ENCODE peak calls at places on chromosomes 13 and 19, in eight cellular contexts. S, Y, K, A, D, U, T and E are unnamed samples.

GRCh38 chr13:40472427-40473220 is 193.8 kb downstream of the FOXO1 start:
- DNase-seq in S (no peak), Y (no peak), K (no peak), A (no peak), D (no peak), U (no peak), T (no peak), E (no peak)

GRCh38 chr13:72230131-72230530 is 363.1 kb upstream of the DACH1 start:
- DNase-seq in S (no peak), Y (no peak), K (no peak), A (no peak), D (no peak), U (no peak), T (peak; percentile 45), E (no peak)

GRCh38 chr19:1767464-1767933 is 14.2 kb downstream of the ONECUT3 start:
- DNase-seq in S (peak; percentile 62), Y (no peak), K (no peak), A (no peak), D (peak; percentile 37), U (peak; percentile 22), T (no peak), E (peak; percentile 49)

GRCh38 chr13:49253310-49253709 is 5.6 kb downstream of the CDADC1 start:
- DNase-seq in S (no peak), Y (no peak), K (no peak), A (no peak), D (no peak), U (no peak), T (no peak), E (no peak)

GRCh38 chr13:29589234-29589633 is 6.3 kb downstream of the SLC7A1 start:
- DNase-seq in S (no peak), Y (no peak), K (no peak), A (no peak), D (peak; percentile 70), U (no peak), T (peak; percentile 66), E (no peak)

GRCh38 chr19:8663920-8664670 is 33.7 kb downstream of the NFILZ start:
- DNase-seq in S (peak; percentile 51), Y (no peak), K (no peak), A (no peak), D (no peak), U (no peak), T (no peak), E (no peak)

GRCh38 chr13:39263033-39263432 is 224.8 kb downstream of the NHLRC3 start:
- DNase-seq in S (peak; percentile 44), Y (peak; percentile 43), K (peak; percentile 52), A (peak; percentile 59), D (peak; percentile 49), U (no peak), T (peak; percentile 37), E (peak; percentile 9)

GRCh38 chr13:98289339-98289935 is 112.4 kb upstream of the RNF113B start:
- DNase-seq in S (no peak), Y (no peak), K (no peak), A (no peak), D (no peak), U (no peak), T (no peak), E (no peak)

GRCh38 chr13:23851106-23851505 is 38.1 kb downstream of the MIPEP start:
- DNase-seq in S (no peak), Y (no peak), K (peak; percentile 64), A (no peak), D (peak; percentile 26), U (no peak), T (no peak), E (no peak)

GRCh38 chr13:25059166-25059565 is 36.8 kb upstream of the PABPC3 start:
- DNase-seq in S (no peak), Y (no peak), K (no peak), A (no peak), D (no peak), U (no peak), T (no peak), E (no peak)

GRCh38 chr13:29532821-29533220 is 62.7 kb downstream of the SLC7A1 start:
- DNase-seq in S (no peak), Y (no peak), K (no peak), A (no peak), D (peak; percentile 32), U (no peak), T (no peak), E (no peak)

GRCh38 chr19:35433448-35433847 is 14.6 kb upstream of the FFAR2 start:
- DNase-seq in S (no peak), Y (no peak), K (no peak), A (no peak), D (no peak), U (no peak), T (no peak), E (no peak)

GRCh38 chr19:35439921-35440320 is 8.1 kb upstream of the FFAR2 start:
- DNase-seq in S (no peak), Y (no peak), K (no peak), A (peak; percentile 69), D (no peak), U (no peak), T (no peak), E (no peak)

GRCh38 chr19:35438527-35438926 is 9.5 kb upstream of the FFAR2 start:
- DNase-seq in S (no peak), Y (no peak), K (peak; percentile 27), A (no peak), D (no peak), U (no peak), T (peak; percentile 11), E (no peak)

GRCh38 chr19:35436477-35437141 is 11.4 kb upstream of the FFAR2 start:
- DNase-seq in S (no peak), Y (no peak), K (peak; percentile 72), A (peak; percentile 62), D (peak; percentile 39), U (no peak), T (peak; percentile 90), E (no peak)

DNA sequence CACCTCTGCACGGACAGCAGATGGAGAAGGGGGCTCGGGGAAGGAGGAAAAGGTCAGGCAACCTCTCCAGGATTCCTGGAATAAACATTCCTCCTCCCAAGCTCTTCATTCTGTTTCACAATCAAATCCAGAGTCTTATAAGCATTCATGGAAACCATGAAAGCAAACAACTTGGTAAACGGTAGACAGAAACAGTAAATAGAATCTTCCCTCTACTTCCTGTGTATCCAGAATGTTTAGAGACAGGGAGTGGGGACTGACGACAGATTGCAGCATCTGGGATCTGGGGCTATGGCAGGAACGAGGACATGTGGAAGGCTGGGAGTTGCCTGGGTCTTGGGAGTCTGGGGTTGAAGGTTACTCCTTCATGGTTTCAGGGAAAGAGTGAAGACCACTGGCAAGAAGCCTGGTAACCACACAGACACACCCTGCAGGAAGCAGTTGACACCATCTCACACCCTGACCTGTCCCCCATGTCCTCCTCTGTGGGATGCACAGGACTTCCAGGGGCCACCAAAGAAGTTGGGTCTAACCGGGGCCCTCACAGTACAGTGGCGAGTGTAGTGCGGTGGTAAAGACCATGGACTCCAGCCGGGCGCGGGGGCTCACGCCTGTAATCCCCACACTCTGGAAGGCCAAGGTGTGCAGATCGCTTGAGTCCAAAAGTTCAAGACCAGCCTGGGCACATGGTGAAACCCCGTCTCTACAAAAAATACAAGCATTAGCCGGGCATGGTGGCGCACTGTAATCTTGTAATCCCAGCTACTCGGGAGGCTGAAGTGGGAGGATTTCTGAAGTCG is 10.7 kb upstream of the FFAR2 start:
- DNase-seq in S (no peak), Y (no peak), K (peak; percentile 35), A (peak; percentile 59), D (no peak), U (no peak), T (no peak), E (no peak)
- H3K4me3 ChIP-seq in S (no peak overlapping the region), Y (no peak overlapping the region), K (no peak overlapping the region), A (no peak overlapping the region), D (no peak overlapping the region), U (no peak overlapping the region), T (no peak overlapping the region), E (no peak overlapping the region)

DNA sequence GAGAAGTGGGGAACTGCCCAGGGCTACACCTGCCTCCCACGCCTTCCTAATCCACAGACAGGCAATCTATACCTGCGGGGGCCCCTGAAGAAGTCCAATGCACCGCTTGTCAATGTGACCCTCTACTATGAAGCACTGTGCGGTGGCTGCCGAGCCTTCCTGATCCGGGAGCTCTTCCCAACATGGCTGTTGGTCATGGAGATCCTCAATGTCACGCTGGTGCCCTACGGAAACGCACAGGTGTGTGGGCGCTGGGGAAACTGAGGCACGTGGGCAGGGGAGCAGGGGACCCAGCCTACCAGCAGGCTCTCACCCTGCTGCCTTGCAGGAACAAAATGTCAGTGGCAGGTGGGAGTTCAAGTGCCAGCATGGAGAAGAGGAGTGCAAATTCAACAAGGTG is 1.4 kb downstream of the IFI30 start:
- DNase-seq in S (no peak), Y (no peak), K (no peak), A (no peak), D (no peak), U (no peak), T (no peak), E (no peak)
- H3K4me3 ChIP-seq in S (peak overlapping the region; percentile 88), Y (peak overlapping the region; percentile 13), K (no peak overlapping the region), A (no peak overlapping the region), D (no peak overlapping the region), U (no peak overlapping the region), T (no peak overlapping the region), E (no peak overlapping the region)

DNA sequence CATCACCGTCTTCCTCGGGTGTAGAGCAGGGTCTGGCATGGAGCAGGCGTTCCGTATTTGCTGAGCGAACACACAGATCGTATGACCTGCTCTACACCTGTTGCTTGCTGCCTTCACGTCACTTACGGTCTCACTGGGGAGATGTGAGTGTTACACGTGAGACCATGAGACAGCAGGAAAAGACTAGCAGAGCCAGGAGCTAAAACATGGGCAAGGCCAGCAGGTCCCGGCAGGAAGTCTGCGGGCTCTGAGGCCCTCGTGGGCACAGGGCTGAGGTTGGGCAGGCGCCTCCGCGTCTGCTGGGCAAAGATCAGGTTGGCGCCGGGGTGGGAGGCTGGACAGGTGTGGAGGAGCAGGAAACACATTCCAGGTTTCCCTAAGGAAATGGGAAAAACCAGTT is 19.7 kb upstream of the GTF3A start:
- DNase-seq in S (no peak), Y (no peak), K (no peak), A (peak; percentile 87), D (no peak), U (no peak), T (no peak), E (no peak)
- H3K4me3 ChIP-seq in S (no peak overlapping the region), Y (no peak overlapping the region), K (no peak overlapping the region), A (no peak overlapping the region), D (no peak overlapping the region), U (no peak overlapping the region), T (no peak overlapping the region), E (no peak overlapping the region)

GRCh38 chr19:28736528-28736927 is 476.4 kb downstream of the UQCRFS1 start:
- DNase-seq in S (no peak), Y (no peak), K (no peak), A (no peak), D (no peak), U (no peak), T (no peak), E (no peak)
- H3K4me3 ChIP-seq in S (no peak overlapping the region), Y (no peak overlapping the region), K (no peak overlapping the region), A (no peak overlapping the region), D (peak overlapping the region; percentile 53), U (no peak overlapping the region), T (no peak overlapping the region), E (no peak overlapping the region)